ENCODE peak calls at places on chromosome 21, in ten cellular contexts. One of them, this sample, is unnamed.

GRCh38 chr21:34187935-34188334 is 114.6 kb downstream of the MRPS6 start:
- DNase-seq in brain pericyte: no peak
- DNase-seq in SK-N-MC: no peak
- DNase-seq in iris pigment epithelial cell: peak
- DNase-seq in AG08396: no peak
- DNase-seq in GM13976: no peak
- DNase-seq in GM04503: peak
- DNase-seq in anterior cingulate cortex: no peak
- DNase-seq in A549: no peak
- DNase-seq in astrocyte: peak
- DNase-seq in this sample: peak

GRCh38 chr21:28705616-28706015 is 287.1 kb downstream of the LTN1 start:
- DNase-seq in SK-N-MC: no peak
- DNase-seq in astrocyte: peak
- DNase-seq in GM13976: no peak
- DNase-seq in brain pericyte: no peak
- DNase-seq in AG08396: no peak
- DNase-seq in anterior cingulate cortex: no peak
- DNase-seq in GM04503: no peak
- DNase-seq in iris pigment epithelial cell: peak
- DNase-seq in A549: no peak
- DNase-seq in this sample: peak

GRCh38 chr21:34693192-34693810 is 24.5 kb downstream of the CLIC6 start:
- DNase-seq in SK-N-MC: peak
- DNase-seq in GM04503: peak
- DNase-seq in iris pigment epithelial cell: peak
- DNase-seq in AG08396: peak
- DNase-seq in brain pericyte: no peak
- DNase-seq in anterior cingulate cortex: no peak
- DNase-seq in astrocyte: peak
- DNase-seq in GM13976: peak
- DNase-seq in A549: peak
- DNase-seq in this sample: peak

GRCh38 chr21:44582980-44583799 is 2.8 kb upstream of the KRTAP10-5 start:
- DNase-seq in SK-N-MC: peak
- DNase-seq in anterior cingulate cortex: no peak
- DNase-seq in AG08396: no peak
- DNase-seq in GM13976: no peak
- DNase-seq in brain pericyte: no peak
- DNase-seq in astrocyte: no peak
- DNase-seq in A549: no peak
- DNase-seq in GM04503: no peak
- DNase-seq in iris pigment epithelial cell: no peak
- DNase-seq in this sample: no peak

GRCh38 chr21:38955495-38955894 is 149.8 kb downstream of the ETS2 start:
- DNase-seq in GM04503: no peak
- DNase-seq in brain pericyte: no peak
- DNase-seq in SK-N-MC: no peak
- DNase-seq in GM13976: no peak
- DNase-seq in A549: no peak
- DNase-seq in AG08396: peak
- DNase-seq in anterior cingulate cortex: no peak
- DNase-seq in iris pigment epithelial cell: peak
- DNase-seq in astrocyte: peak
- DNase-seq in this sample: peak

GRCh38 chr21:26273686-26274313 is 103.2 kb upstream of the APP start:
- DNase-seq in GM04503: no peak
- DNase-seq in iris pigment epithelial cell: no peak
- DNase-seq in SK-N-MC: no peak
- DNase-seq in AG08396: no peak
- DNase-seq in brain pericyte: no peak
- DNase-seq in GM13976: no peak
- DNase-seq in astrocyte: no peak
- DNase-seq in anterior cingulate cortex: no peak
- DNase-seq in A549: no peak
- DNase-seq in this sample: no peak

GRCh38 chr21:34354836-34355235 is 9.0 kb upstream of the KCNE2 start:
- DNase-seq in astrocyte: no peak
- DNase-seq in anterior cingulate cortex: no peak
- DNase-seq in A549: no peak
- DNase-seq in GM04503: no peak
- DNase-seq in AG08396: no peak
- DNase-seq in SK-N-MC: no peak
- DNase-seq in iris pigment epithelial cell: no peak
- DNase-seq in GM13976: no peak
- DNase-seq in brain pericyte: no peak
- DNase-seq in this sample: no peak

GRCh38 chr21:35164380-35164779 is 115.3 kb upstream of the RUNX1 start:
- DNase-seq in anterior cingulate cortex: no peak
- DNase-seq in iris pigment epithelial cell: no peak
- DNase-seq in brain pericyte: no peak
- DNase-seq in A549: no peak
- DNase-seq in GM04503: no peak
- DNase-seq in astrocyte: no peak
- DNase-seq in SK-N-MC: no peak
- DNase-seq in GM13976: no peak
- DNase-seq in AG08396: no peak
- DNase-seq in this sample: no peak

GRCh38 chr21:35811115-35811806 is 249.1 kb downstream of the SETD4 start:
- DNase-seq in iris pigment epithelial cell: no peak
- DNase-seq in GM13976: no peak
- DNase-seq in GM04503: no peak
- DNase-seq in astrocyte: no peak
- DNase-seq in anterior cingulate cortex: no peak
- DNase-seq in A549: no peak
- DNase-seq in SK-N-MC: no peak
- DNase-seq in AG08396: no peak
- DNase-seq in brain pericyte: no peak
- DNase-seq in this sample: no peak

GRCh38 chr21:35178812-35179211 is 129.7 kb upstream of the RUNX1 start:
- DNase-seq in anterior cingulate cortex: no peak
- DNase-seq in astrocyte: peak
- DNase-seq in brain pericyte: no peak
- DNase-seq in SK-N-MC: no peak
- DNase-seq in A549: no peak
- DNase-seq in iris pigment epithelial cell: no peak
- DNase-seq in AG08396: peak
- DNase-seq in GM04503: no peak
- DNase-seq in GM13976: no peak
- DNase-seq in this sample: no peak

GRCh38 chr21:44766014-44766817 is 35.4 kb downstream of the UBE2G2 start:
- DNase-seq in brain pericyte: no peak
- DNase-seq in SK-N-MC: no peak
- DNase-seq in anterior cingulate cortex: no peak
- DNase-seq in AG08396: no peak
- DNase-seq in A549: no peak
- DNase-seq in astrocyte: no peak
- DNase-seq in GM13976: no peak
- DNase-seq in iris pigment epithelial cell: no peak
- DNase-seq in GM04503: no peak
- DNase-seq in this sample: no peak

GRCh38 chr21:38126677-38127271 is 130.0 kb upstream of the KCNJ15 start:
- DNase-seq in astrocyte: no peak
- DNase-seq in GM04503: no peak
- DNase-seq in A549: peak
- DNase-seq in brain pericyte: no peak
- DNase-seq in iris pigment epithelial cell: peak
- DNase-seq in AG08396: peak
- DNase-seq in GM13976: peak
- DNase-seq in anterior cingulate cortex: peak
- DNase-seq in SK-N-MC: peak
- DNase-seq in this sample: peak

GRCh38 chr21:43987509-43987908 is 24.6 kb upstream of the TRAPPC10 start:
- DNase-seq in SK-N-MC: no peak
- DNase-seq in brain pericyte: no peak
- DNase-seq in GM04503: no peak
- DNase-seq in A549: no peak
- DNase-seq in anterior cingulate cortex: no peak
- DNase-seq in iris pigment epithelial cell: no peak
- DNase-seq in astrocyte: no peak
- DNase-seq in GM13976: no peak
- DNase-seq in AG08396: no peak
- DNase-seq in this sample: no peak

GRCh38 chr21:15539376-15539775 is 190.4 kb upstream of the USP25 start:
- DNase-seq in GM13976: no peak
- DNase-seq in anterior cingulate cortex: no peak
- DNase-seq in SK-N-MC: no peak
- DNase-seq in iris pigment epithelial cell: peak
- DNase-seq in brain pericyte: no peak
- DNase-seq in A549: no peak
- DNase-seq in AG08396: no peak
- DNase-seq in GM04503: no peak
- DNase-seq in astrocyte: no peak
- DNase-seq in this sample: no peak

GRCh38 chr21:28899744-28900143 is 92.9 kb downstream of the LTN1 start:
- DNase-seq in iris pigment epithelial cell: peak
- DNase-seq in anterior cingulate cortex: no peak
- DNase-seq in SK-N-MC: no peak
- DNase-seq in brain pericyte: no peak
- DNase-seq in AG08396: no peak
- DNase-seq in GM04503: peak
- DNase-seq in astrocyte: no peak
- DNase-seq in A549: no peak
- DNase-seq in GM13976: no peak
- DNase-seq in this sample: peak

This sample was measured in fibroblast of villous mesenchyme.